ENCODE peak calls at places on chromosome 14, in ten cellular contexts. T is mammary epithelial cell, N is choroid plexus epithelial cell, D is AG04450, X is GM20000, V is kidney, Y is left ventricle myocardium inferior, F is endothelial cell, P is type B pancreatic cell, H is fibroblast of lung. E is an unnamed sample.

GRCh38 chr14:102554835-102555819 is 37.3 kb upstream of the RCOR1 start:
- DNase-seq in F (peak; percentile 44), P (no peak), D (no peak), N (no peak), H (peak; percentile 44), V (peak; percentile 82), Y (peak; percentile 44), X (peak; percentile 87), T (no peak), E (peak; percentile 88)

GRCh38 chr14:71403673-71404072 is 496.4 kb downstream of the PCNX1 start:
- DNase-seq in N (peak; percentile 76), P (no peak), D (no peak), T (peak; percentile 23), V (no peak), X (peak; percentile 27), Y (no peak), F (peak; percentile 6), H (peak; percentile 49), E (peak; percentile 78)

GRCh38 chr14:79325071-79325470 is 886.2 kb downstream of the DIO2 start:
- DNase-seq in P (no peak), H (peak; percentile 3), N (peak; percentile 5), X (no peak), Y (no peak), F (no peak), V (no peak), D (no peak), T (no peak), E (no peak)

GRCh38 chr14:34324363-34324795 is 137.7 kb downstream of the SPTSSA start:
- DNase-seq in D (peak; percentile 16), P (no peak), N (peak; percentile 64), Y (no peak), X (peak; percentile 39), H (peak; percentile 23), T (peak; percentile 5), F (peak; percentile 55), V (no peak), E (no peak)

GRCh38 chr14:54502602-54503001 is 7.1 kb upstream of the CGRRF1 start:
- DNase-seq in H (no peak), F (peak; percentile 9), P (no peak), D (no peak), N (no peak), Y (no peak), X (no peak), T (no peak), V (no peak), E (no peak)

GRCh38 chr14:50957296-50957695 is 13.0 kb upstream of the PYGL start:
- DNase-seq in T (no peak), H (peak; percentile 52), F (no peak), V (no peak), X (no peak), N (peak; percentile 82), P (no peak), D (no peak), Y (no peak), E (no peak)

GRCh38 chr14:37816135-37816534 is 220.7 kb downstream of the TTC6 start:
- DNase-seq in D (no peak), Y (no peak), P (no peak), F (no peak), V (no peak), T (no peak), X (no peak), N (no peak), H (no peak), E (no peak)

GRCh38 chr14:47675489-47676300 is at the start of gene MDGA2:
- DNase-seq in P (peak; percentile 76), X (no peak), H (peak; percentile 49), Y (no peak), T (peak; percentile 5), D (no peak), V (peak; percentile 66), N (peak; percentile 16), F (peak; percentile 57), E (no peak)

GRCh38 chr14:61186793-61187641 is 94.1 kb downstream of the TMEM30B start:
- DNase-seq in H (no peak), D (no peak), N (peak; percentile 72), V (no peak), Y (no peak), F (peak; percentile 11), X (no peak), P (no peak), T (no peak), E (no peak)

GRCh38 chr14:65382586-65382985 is 29.9 kb upstream of the FUT8 start:
- DNase-seq in T (no peak), D (no peak), P (no peak), H (no peak), N (no peak), V (no peak), F (no peak), Y (no peak), X (no peak), E (no peak)

GRCh38 chr14:65371784-65372183 is 40.7 kb upstream of the FUT8 start:
- DNase-seq in P (no peak), T (no peak), N (no peak), Y (no peak), V (no peak), X (peak; percentile 21), H (no peak), F (no peak), D (no peak), E (no peak)

GRCh38 chr14:65373671-65374039 is 38.9 kb upstream of the FUT8 start:
- DNase-seq in H (no peak), F (no peak), V (no peak), D (no peak), X (no peak), T (peak; percentile 24), Y (no peak), P (no peak), N (no peak), E (no peak)

GRCh38 chr14:65373011-65373670 is 39.4 kb upstream of the FUT8 start:
- DNase-seq in H (no peak), T (peak; percentile 25), F (no peak), D (no peak), P (no peak), V (no peak), Y (no peak), N (no peak), X (no peak), E (no peak)

GRCh38 chr14:65377576-65377975 is 35.0 kb upstream of the FUT8 start:
- DNase-seq in X (no peak), P (no peak), F (no peak), D (no peak), H (no peak), V (no peak), N (peak; percentile 59), Y (no peak), T (no peak), E (no peak)
- TF ChIP-seq CTCF in X (no peak), P (no peak), F (no peak), D (no peak), H (no peak), V (no peak), N (no peak), Y (no peak), T (no peak), E (no peak)

DNA sequence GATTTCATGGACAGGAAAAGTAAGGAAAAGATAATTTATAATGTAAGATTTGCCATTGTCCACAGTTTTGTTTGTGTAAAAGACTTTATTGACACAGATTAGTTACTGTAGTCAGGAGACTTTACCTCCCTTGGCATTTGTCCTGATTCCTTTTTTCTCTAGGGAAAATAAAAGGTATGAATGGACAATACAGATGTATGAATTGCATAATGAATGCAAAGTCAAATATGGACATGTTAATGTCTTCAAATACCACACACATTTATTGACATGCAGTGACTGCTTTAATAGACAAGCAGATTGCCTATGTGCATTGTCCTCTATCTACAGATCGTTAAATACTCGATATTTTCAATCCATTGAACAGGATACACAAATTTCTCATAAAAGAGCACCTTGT is 999.7 kb upstream of the SEL1L start:
- DNase-seq in P (no peak), D (no peak), X (no peak), T (no peak), N (no peak), F (no peak), Y (no peak), V (no peak), H (no peak), E (no peak)
- TF ChIP-seq CTCF in P (no peak), D (no peak), X (no peak), T (no peak), N (no peak), F (no peak), Y (no peak), V (no peak), H (no peak), E (no peak)

GRCh38 chr14:96039633-96040311 is 610 bp downstream of the C14orf132 start:
- DNase-seq in H (peak; percentile 27), X (peak; percentile 41), N (peak; percentile 50), F (peak; percentile 50), D (no peak), P (no peak), V (no peak), T (no peak), Y (no peak), E (peak; percentile 51)
- TF ChIP-seq CTCF in H (peak; percentile 6), X (no peak), N (peak; percentile 25), F (no peak), D (peak; percentile 30), P (peak; percentile 40), V (no peak), T (no peak), Y (no peak), E (no peak)

GRCh38 chr14:77124345-77125274 is 17.0 kb downstream of the ZDHHC22 start:
- DNase-seq in F (peak; percentile 76), Y (peak; percentile 46), N (peak; percentile 44), H (peak; percentile 17), V (peak; percentile 80), X (peak; percentile 84), D (no peak), P (no peak), T (peak; percentile 8), E (peak; percentile 92)
- TF ChIP-seq CTCF in F (peak; percentile 78), Y (peak; percentile 80), N (peak; percentile 16), H (no peak), V (peak; percentile 47), X (peak; percentile 87), D (no peak), P (peak; percentile 85), T (peak; percentile 42), E (peak; percentile 78)

GRCh38 chr14:77189479-77189878 is 7.9 kb downstream of the TMEM63C start:
- DNase-seq in T (no peak), H (no peak), P (no peak), X (no peak), D (no peak), V (no peak), F (no peak), Y (no peak), N (no peak), E (no peak)

GRCh38 chr14:77194706-77195105 is 13.1 kb downstream of the TMEM63C start:
- DNase-seq in D (no peak), H (no peak), V (no peak), Y (no peak), X (no peak), F (no peak), N (no peak), P (no peak), T (no peak), E (no peak)

GRCh38 chr14:77186911-77187648 is 5.5 kb downstream of the TMEM63C start:
- DNase-seq in V (no peak), H (peak; percentile 93), P (no peak), N (peak; percentile 7), X (no peak), D (no peak), F (no peak), Y (no peak), T (peak; percentile 85), E (no peak)

GRCh38 chr14:77187649-77188012 is 6.0 kb downstream of the TMEM63C start:
- DNase-seq in V (no peak), H (no peak), F (no peak), D (no peak), P (no peak), T (no peak), X (no peak), Y (no peak), N (no peak), E (no peak)

GRCh38 chr14:77190977-77191376 is 9.4 kb downstream of the TMEM63C start:
- DNase-seq in D (no peak), F (no peak), Y (no peak), V (no peak), T (no peak), H (no peak), X (no peak), P (no peak), N (peak; percentile 7), E (no peak)
- TF ChIP-seq CTCF in D (no peak), F (no peak), Y (no peak), V (no peak), T (no peak), H (no peak), X (no peak), P (no peak), N (no peak), E (no peak)

E was measured in B cell.